ENCODE peak calls at places on chromosomes 7 and 10, in eight cellular contexts. N, U, Z, Q, O, D, G and L are unnamed samples.
A peak's percentile ranks its signal among the peaks of the same experiment; 100 is the strongest.

GRCh38 chr10:84946984-84947383 is 618.6 kb downstream of the CCSER2 start:
- DNase-seq in O (no peak), N (no peak), Q (no peak), U (no peak), D (no peak), G (no peak), Z (no peak), L (no peak)

GRCh38 chr10:93458821-93459257 is 23.3 kb downstream of the MYOF start:
- DNase-seq in U (peak; percentile 93), N (peak; percentile 99), Z (no peak), O (peak; percentile 75), D (peak; percentile 99), G (no peak), Q (peak; percentile 91), L (no peak)

GRCh38 chr7:135771051-135771450 is 22.4 kb upstream of the FAM180A start:
- DNase-seq in O (no peak), Q (no peak), U (no peak), Z (no peak), D (no peak), N (no peak), G (no peak), L (no peak)

GRCh38 chr10:49312291-49312869 is 13.4 kb downstream of the C10orf71 start:
- DNase-seq in Z (no peak), N (no peak), U (no peak), G (no peak), O (no peak), D (no peak), Q (no peak), L (no peak)

GRCh38 chr7:7647495-7648036 is 7.0 kb downstream of the UMAD1 start:
- DNase-seq in G (no peak), U (no peak), O (no peak), Q (no peak), N (no peak), Z (no peak), D (no peak), L (no peak)

GRCh38 chr7:5824297-5824610 is 42.8 kb upstream of the RNF216 start:
- DNase-seq in Z (no peak), G (no peak), U (no peak), O (no peak), N (no peak), D (no peak), Q (no peak), L (no peak)

GRCh38 chr7:82805527-82805960 is 357.1 kb downstream of the PCLO start:
- DNase-seq in G (no peak), D (peak; percentile 89), Z (no peak), U (peak; percentile 37), O (no peak), Q (no peak), N (peak; percentile 97), L (no peak)

GRCh38 chr10:3793553-3793952 is 8.5 kb upstream of the KLF6 start:
- DNase-seq in D (no peak), Q (no peak), O (no peak), Z (no peak), G (no peak), N (no peak), U (no peak), L (no peak)

GRCh38 chr10:108443636-108444035 is 1279.1 kb upstream of the SORCS1 start:
- DNase-seq in Q (no peak), D (no peak), O (no peak), U (no peak), Z (no peak), N (no peak), G (no peak), L (no peak)

GRCh38 chr10:96287392-96288105 is 16.2 kb upstream of the BLNK start:
- DNase-seq in O (peak; percentile 35), U (peak; percentile 28), Z (no peak), D (peak; percentile 7), G (peak; percentile 95), N (no peak), Q (no peak), L (no peak)

GRCh38 chr7:50502001-50502684 is 52.0 kb upstream of the FIGNL1 start:
- DNase-seq in Z (no peak), G (no peak), N (peak; percentile 96), Q (peak; percentile 95), D (peak; percentile 97), O (no peak), U (no peak), L (no peak)

GRCh38 chr10:34017281-34017680 is 682.8 kb upstream of the NRP1 start:
- DNase-seq in D (no peak), U (no peak), O (no peak), Q (no peak), Z (no peak), N (no peak), G (peak; percentile 19), L (no peak)

GRCh38 chr7:630539-630938 is 96.0 kb upstream of the DNAAF5 start:
- DNase-seq in O (no peak), Z (no peak), U (no peak), Q (no peak), G (no peak), D (no peak), N (no peak), L (peak; percentile 77)

GRCh38 chr10:131177431-131178327 is 133.8 kb downstream of the TCERG1L start:
- DNase-seq in G (no peak), D (no peak), U (no peak), Q (peak; percentile 43), Z (no peak), O (peak; percentile 16), N (no peak), L (no peak)

GRCh38 chr7:94510582-94511456 is 1.2 kb downstream of the CASD1 start:
- DNase-seq in U (peak; percentile 47), Z (peak; percentile 7), N (peak; percentile 23), O (peak; percentile 32), Q (peak; percentile 70), G (peak; percentile 78), D (peak; percentile 28), L (no peak)

GRCh38 chr10:3763035-3763456 is 22.0 kb downstream of the KLF6 start:
- DNase-seq in U (peak; percentile 79), O (no peak), D (no peak), Q (peak; percentile 24), N (peak; percentile 87), G (no peak), Z (no peak), L (no peak)

GRCh38 chr7:64793106-64793755 is 997 bp upstream of the ZNF138 start:
- DNase-seq in U (no peak), N (no peak), D (no peak), O (no peak), Z (no peak), Q (no peak), G (peak; percentile 47), L (no peak)

GRCh38 chr10:26696786-26697162 is 727 bp upstream of the PDSS1 start:
- DNase-seq in Z (no peak), O (no peak), G (no peak), U (no peak), N (peak; percentile 58), D (peak; percentile 78), Q (no peak), L (no peak)

GRCh38 chr7:152907042-152907761 is 147.7 kb downstream of the ACTR3B start:
- DNase-seq in G (no peak), Q (no peak), N (no peak), Z (no peak), U (no peak), O (no peak), D (no peak), L (no peak)

GRCh38 chr7:131664570-131664969 is 108.1 kb upstream of the PODXL start:
- DNase-seq in Z (no peak), G (no peak), U (no peak), N (no peak), O (no peak), D (no peak), Q (no peak), L (no peak)

GRCh38 chr10:127524229-127524628 is 24.9 kb upstream of the NPS start:
- DNase-seq in Z (no peak), D (no peak), Q (no peak), U (no peak), G (peak; percentile 8), O (no peak), N (no peak), L (no peak)

GRCh38 chr7:19294629-19295028 is 149.4 kb upstream of the FERD3L start:
- DNase-seq in D (peak; percentile 30), G (no peak), U (no peak), N (no peak), Z (no peak), Q (no peak), O (no peak), L (no peak)

GRCh38 chr7:154953006-154953684 is 49.8 kb downstream of the PAXIP1 start:
- DNase-seq in U (peak; percentile 19), D (peak; percentile 47), Z (peak; percentile 55), O (peak; percentile 71), G (peak; percentile 64), Q (peak; percentile 77), N (peak; percentile 47), L (peak; percentile 30)

GRCh38 chr10:93859049-93859655 is 34.6 kb upstream of the SLC35G1 start:
- DNase-seq in G (peak; percentile 38), D (peak; percentile 28), U (peak; percentile 32), O (no peak), Q (no peak), N (no peak), Z (no peak), L (no peak)

GRCh38 chr7:41912426-41912825 is 209.5 kb upstream of the INHBA start:
- DNase-seq in Q (no peak), U (no peak), G (no peak), D (no peak), O (no peak), N (no peak), Z (no peak), L (no peak)

GRCh38 chr10:129402459-129402858 is 64.6 kb upstream of the MGMT start:
- DNase-seq in U (no peak), N (no peak), D (no peak), G (no peak), Z (no peak), O (no peak), Q (no peak), L (no peak)